ENCODE peak calls at places on chromosomes 4 and X, in nine cellular contexts. W is aorta, F is uterus, D is kidney, O is heart left ventricle, H is IMR-90, N is stomach, Y is GM23248, Q is MM.1S. T is an unnamed sample.
A peak's percentile ranks its signal among the peaks of the same experiment; 100 is the strongest.

GRCh38 chr4:103774326-103774725 is 54.5 kb upstream of the TACR3 start:
- DNase-seq in D (no peak), H (no peak), Q (no peak), Y (no peak), W (no peak), O (no peak), F (no peak), N (no peak), T (no peak)

GRCh38 chr4:79353075-79353474 is 27.2 kb upstream of the NAA11 start:
- DNase-seq in O (no peak), D (no peak), F (no peak), N (no peak), Y (no peak), Q (no peak), H (no peak), W (no peak), T (no peak)

GRCh38 chr4:85455942-85456341 is 19.0 kb upstream of the ARHGAP24 start:
- DNase-seq in Q (no peak), W (no peak), O (no peak), N (no peak), D (no peak), F (no peak), H (no peak), Y (no peak), T (no peak)

GRCh38 chr4:185880571-185880970 is 68.6 kb upstream of the SORBS2 start:
- DNase-seq in D (no peak), Q (no peak), W (no peak), H (no peak), F (no peak), N (no peak), Y (no peak), O (no peak), T (no peak)

GRCh38 chr4:156476359-156476758 is 495.2 kb downstream of the PDGFC start:
- DNase-seq in W (no peak), Y (peak; percentile 97), F (no peak), O (no peak), N (no peak), Q (no peak), D (no peak), H (peak; percentile 98), T (peak; percentile 50)

GRCh38 chrX:47212381-47213293 is 5.8 kb upstream of the CDK16 start:
- DNase-seq in W (peak; percentile 40), H (no peak), Q (no peak), N (no peak), D (peak; percentile 33), O (no peak), Y (no peak), F (no peak), T (no peak)

GRCh38 chr4:127015616-127016015 is 617.1 kb upstream of the INTU start:
- DNase-seq in D (no peak), Q (no peak), N (no peak), F (no peak), Y (no peak), H (no peak), W (no peak), O (no peak), T (no peak)

GRCh38 chr4:73257995-73258667 is 467 bp downstream of the ANKRD17 start:
- DNase-seq in Q (peak; percentile 56), H (peak; percentile 32), F (peak; percentile 34), Y (peak; percentile 67), O (no peak), N (no peak), W (no peak), D (no peak), T (no peak)

GRCh38 chr4:186715077-186715476 is 8.6 kb downstream of the FAT1 start:
- DNase-seq in D (no peak), W (no peak), Y (no peak), Q (no peak), F (no peak), O (no peak), H (no peak), N (no peak), T (no peak)

GRCh38 chrX:18422325-18422724 is 3.1 kb upstream of the CDKL5 start:
- DNase-seq in Q (no peak), N (no peak), D (no peak), F (no peak), W (no peak), H (peak; percentile 94), Y (peak; percentile 92), O (no peak), T (no peak)

GRCh38 chr4:7429601-7430078 is 5.1 kb downstream of the PSAPL1 start:
- DNase-seq in Y (no peak), W (peak; percentile 57), O (peak; percentile 49), D (peak; percentile 63), H (no peak), Q (no peak), F (no peak), N (peak; percentile 17), T (peak; percentile 10)

GRCh38 chrX:14501312-14501711 is 28.0 kb upstream of the GLRA2 start:
- DNase-seq in D (no peak), N (peak; percentile 29), F (peak; percentile 22), W (no peak), H (no peak), O (no peak), Q (no peak), Y (no peak), T (no peak)

GRCh38 chr4:89108068-89108467 is 3.3 kb upstream of the TIGD2 start:
- DNase-seq in N (no peak), W (no peak), F (no peak), Q (no peak), O (no peak), D (no peak), Y (no peak), H (no peak), T (no peak)

GRCh38 chrX:5957506-5957905 is 271.2 kb downstream of the NLGN4X start:
- DNase-seq in H (no peak), Y (no peak), N (no peak), F (no peak), O (no peak), W (no peak), Q (no peak), D (no peak), T (no peak)

GRCh38 chr4:39043058-39043696 is 11.0 kb upstream of the TMEM156 start:
- DNase-seq in W (no peak), Y (no peak), O (no peak), N (no peak), D (no peak), F (no peak), H (peak; percentile 75), Q (no peak), T (peak; percentile 59)

GRCh38 chr4:155248002-155248896 is 39.8 kb downstream of the NPY2R start:
- DNase-seq in H (no peak), O (no peak), F (no peak), Y (no peak), N (no peak), D (no peak), Q (no peak), W (no peak), T (no peak)

GRCh38 chr4:177356191-177356590 is 46.5 kb downstream of the NEIL3 start:
- DNase-seq in W (no peak), H (peak; percentile 41), D (no peak), N (no peak), F (no peak), Q (no peak), O (no peak), Y (peak; percentile 48), T (no peak)

GRCh38 chr4:177351611-177352010 is 41.9 kb downstream of the NEIL3 start:
- DNase-seq in O (no peak), H (no peak), W (no peak), F (no peak), D (no peak), Q (no peak), N (no peak), Y (no peak), T (no peak)

GRCh38 chr4:177356921-177357320 is 47.2 kb downstream of the NEIL3 start:
- DNase-seq in H (peak; percentile 34), Q (no peak), N (no peak), Y (no peak), D (no peak), O (no peak), F (no peak), W (no peak), T (no peak)
- H3K36me3 ChIP-seq in H (no peaks in the 10 kb centered on the region), Q (no peaks in the 10 kb centered on the region), N (no peaks in the 10 kb centered on the region), Y (no peaks in the 10 kb centered on the region), D (no peaks in the 10 kb centered on the region), O (no peaks in the 10 kb centered on the region), F (no peaks in the 10 kb centered on the region), W (no peaks in the 10 kb centered on the region), T (peaks cover 26% of the 10 kb centered on the region)

GRCh38 chr4:1017211-1017610 is 5.8 kb downstream of the FGFRL1 start:
- DNase-seq in Y (no peak), N (no peak), F (no peak), Q (no peak), W (no peak), D (no peak), O (no peak), H (no peak), T (no peak)
- H3K4me1 ChIP-seq in Y (no peaks in the 10 kb centered on the region), N (peaks cover 6% of the 10 kb centered on the region), F (no peaks in the 10 kb centered on the region), Q (no peaks in the 10 kb centered on the region), W (no peaks in the 10 kb centered on the region), D (peaks cover 5% of the 10 kb centered on the region), O (no peaks in the 10 kb centered on the region), H (peaks cover 2% of the 10 kb centered on the region), T (no peaks in the 10 kb centered on the region)

DNA sequence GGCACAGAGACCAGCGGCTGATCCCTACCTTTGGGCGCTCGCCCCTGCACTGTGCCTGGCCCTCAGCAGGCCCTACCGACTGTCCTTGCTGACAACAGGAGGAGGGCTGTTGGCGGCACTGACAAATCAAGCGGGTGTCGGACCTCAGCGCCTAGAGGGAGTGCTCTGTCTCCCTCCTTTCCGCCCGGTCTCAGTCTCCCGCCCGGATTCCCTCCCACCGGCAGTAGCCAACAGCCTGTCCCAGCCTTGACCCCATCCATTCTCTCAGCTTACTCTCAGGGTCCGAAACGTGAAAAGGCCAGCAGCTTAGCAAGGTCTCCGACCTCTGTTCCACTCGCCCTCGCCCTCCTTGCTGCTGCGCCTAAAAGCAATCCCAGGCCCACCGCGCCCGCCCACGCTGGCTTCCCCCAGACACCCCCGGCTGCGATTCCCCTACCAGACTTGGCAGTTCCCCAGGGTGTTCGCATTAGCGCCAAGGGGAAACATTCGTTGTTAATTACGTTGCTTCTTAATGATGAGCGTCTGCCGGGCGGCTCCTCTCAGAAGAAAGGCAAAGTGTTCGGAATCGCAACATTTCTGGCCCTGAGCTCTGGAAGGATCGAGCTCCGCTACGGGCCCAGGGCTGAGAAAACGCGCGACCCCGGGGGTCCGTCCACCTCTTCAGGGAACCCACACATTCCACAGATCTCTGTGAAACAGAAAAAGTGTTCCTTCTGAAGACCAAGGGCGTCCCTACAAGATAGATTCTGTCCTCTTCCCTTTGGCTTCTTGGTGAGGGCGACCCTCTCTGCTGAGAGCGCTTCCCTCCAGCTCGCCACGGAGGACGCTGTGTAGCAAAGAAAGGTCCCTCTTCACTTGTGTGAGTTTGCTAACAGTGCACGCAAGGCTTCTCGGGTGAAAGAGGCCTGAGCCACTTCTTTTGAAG is 96.1 kb downstream of the SOWAHB start:
- DNase-seq in Q (no peak), W (no peak), D (peak; percentile 81), H (no peak), O (peak; percentile 77), Y (peak; percentile 50), N (no peak), F (peak; percentile 35), T (no peak)
- H3K27ac ChIP-seq in Q (no peak overlapping the region), W (no peak overlapping the region), D (peak overlapping the region; percentile 2), H (peak overlapping the region; percentile 18), O (peak overlapping the region; percentile 12), Y (peak overlapping the region; percentile 24), N (peak overlapping the region; percentile 18), F (peak overlapping the region; percentile 72), T (no peak overlapping the region)

DNA sequence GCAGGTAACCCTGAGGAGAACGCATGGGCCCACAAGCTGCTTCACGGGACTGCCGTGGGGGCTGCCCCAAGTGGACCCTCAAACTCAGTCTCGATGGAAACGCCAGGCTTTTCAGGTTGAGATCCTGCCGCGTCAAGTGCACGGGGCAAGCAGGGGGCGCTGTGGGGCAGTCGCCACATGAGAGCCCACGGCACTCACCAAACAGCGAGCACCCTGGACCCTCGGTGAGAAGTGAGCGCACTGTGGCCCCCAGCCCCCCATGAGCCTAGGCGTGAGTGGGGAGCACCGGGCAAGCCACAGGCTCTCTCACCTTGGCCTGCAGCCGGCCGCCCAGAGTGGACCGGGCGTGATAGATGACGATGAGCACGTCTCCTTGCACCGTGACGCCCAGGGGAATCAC is 50.9 kb upstream of the CPLX1 start:
- DNase-seq in F (no peak), D (no peak), Q (no peak), O (no peak), W (no peak), Y (peak; percentile 13), N (no peak), H (no peak), T (no peak)
- H3K36me3 ChIP-seq in F (no peaks in the 10 kb centered on the region), D (peaks cover 10% of the 10 kb centered on the region), Q (peaks cover 20% of the 10 kb centered on the region), O (peaks cover 88% of the 10 kb centered on the region), W (peaks cover 14% of the 10 kb centered on the region), Y (peaks cover 15% of the 10 kb centered on the region), N (peaks cover 100% of the 10 kb centered on the region), H (peaks cover 67% of the 10 kb centered on the region), T (no peaks in the 10 kb centered on the region)

T was measured in SJSA1.